ENCODE peak calls at places on chromosome 6, in nine cellular contexts. One of them, this sample, is unnamed.

GRCh38 chr6:21846541-21847451 is 253.2 kb downstream of the SOX4 start:
- DNase-seq in effector memory CD4-positive, alpha-beta T cell: no peak
- DNase-seq in activated gamma-delta T cell treated with anti-CD3 and anti-CD28 coated beads, Interleukin-2, amount 50 U/mL, for 16 hours: no peak
- DNase-seq in kidney glomerular epithelial cell: no peak
- DNase-seq in stimulated activated naive CD4-positive, alpha-beta T cell: no peak
- DNase-seq in NCI-H748 treated with DMSO at 0.1 percent for 48 hours: peak
- DNase-seq in Kasumi-1: no peak
- DNase-seq in PC-3: peak
- DNase-seq in lower leg skin: no peak
- DNase-seq in this sample: no peak

GRCh38 chr6:28580484-28580883 is 54.8 kb downstream of the GPX5 start:
- DNase-seq in PC-3: peak
- DNase-seq in effector memory CD4-positive, alpha-beta T cell: no peak
- DNase-seq in lower leg skin: no peak
- DNase-seq in kidney glomerular epithelial cell: no peak
- DNase-seq in NCI-H748 treated with DMSO at 0.1 percent for 48 hours: no peak
- DNase-seq in stimulated activated naive CD4-positive, alpha-beta T cell: no peak
- DNase-seq in Kasumi-1: peak
- DNase-seq in activated gamma-delta T cell treated with anti-CD3 and anti-CD28 coated beads, Interleukin-2, amount 50 U/mL, for 16 hours: no peak
- DNase-seq in this sample: no peak

GRCh38 chr6:34389034-34389433 is 3.4 kb downstream of the NUDT3 start:
- DNase-seq in stimulated activated naive CD4-positive, alpha-beta T cell: no peak
- DNase-seq in lower leg skin: no peak
- DNase-seq in PC-3: no peak
- DNase-seq in kidney glomerular epithelial cell: no peak
- DNase-seq in Kasumi-1: peak
- DNase-seq in activated gamma-delta T cell treated with anti-CD3 and anti-CD28 coated beads, Interleukin-2, amount 50 U/mL, for 16 hours: no peak
- DNase-seq in effector memory CD4-positive, alpha-beta T cell: no peak
- DNase-seq in NCI-H748 treated with DMSO at 0.1 percent for 48 hours: no peak
- DNase-seq in this sample: no peak

GRCh38 chr6:154169193-154169847 is 130.3 kb downstream of the OPRM1 start:
- DNase-seq in Kasumi-1: peak
- DNase-seq in activated gamma-delta T cell treated with anti-CD3 and anti-CD28 coated beads, Interleukin-2, amount 50 U/mL, for 16 hours: no peak
- DNase-seq in stimulated activated naive CD4-positive, alpha-beta T cell: no peak
- DNase-seq in kidney glomerular epithelial cell: no peak
- DNase-seq in effector memory CD4-positive, alpha-beta T cell: no peak
- DNase-seq in NCI-H748 treated with DMSO at 0.1 percent for 48 hours: no peak
- DNase-seq in PC-3: no peak
- DNase-seq in lower leg skin: no peak
- DNase-seq in this sample: no peak

GRCh38 chr6:3386374-3386857 is 70.4 kb downstream of the SLC22A23 start:
- DNase-seq in Kasumi-1: no peak
- DNase-seq in stimulated activated naive CD4-positive, alpha-beta T cell: no peak
- DNase-seq in PC-3: no peak
- DNase-seq in lower leg skin: no peak
- DNase-seq in NCI-H748 treated with DMSO at 0.1 percent for 48 hours: no peak
- DNase-seq in kidney glomerular epithelial cell: no peak
- DNase-seq in activated gamma-delta T cell treated with anti-CD3 and anti-CD28 coated beads, Interleukin-2, amount 50 U/mL, for 16 hours: no peak
- DNase-seq in effector memory CD4-positive, alpha-beta T cell: no peak
- DNase-seq in this sample: no peak

GRCh38 chr6:109455161-109455501 is 441 bp downstream of the MICAL1 start:
- DNase-seq in NCI-H748 treated with DMSO at 0.1 percent for 48 hours: no peak
- DNase-seq in effector memory CD4-positive, alpha-beta T cell: no peak
- DNase-seq in PC-3: no peak
- DNase-seq in Kasumi-1: peak
- DNase-seq in stimulated activated naive CD4-positive, alpha-beta T cell: peak
- DNase-seq in kidney glomerular epithelial cell: no peak
- DNase-seq in lower leg skin: no peak
- DNase-seq in activated gamma-delta T cell treated with anti-CD3 and anti-CD28 coated beads, Interleukin-2, amount 50 U/mL, for 16 hours: peak
- DNase-seq in this sample: peak

GRCh38 chr6:143601501-143601900 is 76.3 kb upstream of the PHACTR2 start:
- DNase-seq in lower leg skin: no peak
- DNase-seq in stimulated activated naive CD4-positive, alpha-beta T cell: no peak
- DNase-seq in NCI-H748 treated with DMSO at 0.1 percent for 48 hours: no peak
- DNase-seq in PC-3: no peak
- DNase-seq in effector memory CD4-positive, alpha-beta T cell: no peak
- DNase-seq in Kasumi-1: no peak
- DNase-seq in activated gamma-delta T cell treated with anti-CD3 and anti-CD28 coated beads, Interleukin-2, amount 50 U/mL, for 16 hours: no peak
- DNase-seq in kidney glomerular epithelial cell: no peak
- DNase-seq in this sample: no peak

GRCh38 chr6:148307400-148307799 is 35.2 kb upstream of the SASH1 start:
- DNase-seq in Kasumi-1: no peak
- DNase-seq in lower leg skin: peak
- DNase-seq in activated gamma-delta T cell treated with anti-CD3 and anti-CD28 coated beads, Interleukin-2, amount 50 U/mL, for 16 hours: no peak
- DNase-seq in kidney glomerular epithelial cell: no peak
- DNase-seq in stimulated activated naive CD4-positive, alpha-beta T cell: no peak
- DNase-seq in PC-3: peak
- DNase-seq in NCI-H748 treated with DMSO at 0.1 percent for 48 hours: peak
- DNase-seq in effector memory CD4-positive, alpha-beta T cell: no peak
- DNase-seq in this sample: no peak

GRCh38 chr6:32203435-32204267 is 11.2 kb upstream of the GPSM3 start:
- DNase-seq in Kasumi-1: no peak
- DNase-seq in NCI-H748 treated with DMSO at 0.1 percent for 48 hours: no peak
- DNase-seq in PC-3: no peak
- DNase-seq in activated gamma-delta T cell treated with anti-CD3 and anti-CD28 coated beads, Interleukin-2, amount 50 U/mL, for 16 hours: no peak
- DNase-seq in effector memory CD4-positive, alpha-beta T cell: no peak
- DNase-seq in kidney glomerular epithelial cell: no peak
- DNase-seq in stimulated activated naive CD4-positive, alpha-beta T cell: no peak
- DNase-seq in lower leg skin: no peak
- DNase-seq in this sample: no peak

GRCh38 chr6:158244373-158244772 is 67.9 kb upstream of the TULP4 start:
- DNase-seq in NCI-H748 treated with DMSO at 0.1 percent for 48 hours: no peak
- DNase-seq in effector memory CD4-positive, alpha-beta T cell: no peak
- DNase-seq in kidney glomerular epithelial cell: no peak
- DNase-seq in PC-3: no peak
- DNase-seq in activated gamma-delta T cell treated with anti-CD3 and anti-CD28 coated beads, Interleukin-2, amount 50 U/mL, for 16 hours: no peak
- DNase-seq in Kasumi-1: no peak
- DNase-seq in lower leg skin: no peak
- DNase-seq in stimulated activated naive CD4-positive, alpha-beta T cell: no peak
- DNase-seq in this sample: no peak

GRCh38 chr6:122025104-122025503 is 374.3 kb upstream of the HSF2 start:
- DNase-seq in PC-3: no peak
- DNase-seq in effector memory CD4-positive, alpha-beta T cell: no peak
- DNase-seq in NCI-H748 treated with DMSO at 0.1 percent for 48 hours: no peak
- DNase-seq in lower leg skin: no peak
- DNase-seq in stimulated activated naive CD4-positive, alpha-beta T cell: no peak
- DNase-seq in kidney glomerular epithelial cell: no peak
- DNase-seq in Kasumi-1: no peak
- DNase-seq in activated gamma-delta T cell treated with anti-CD3 and anti-CD28 coated beads, Interleukin-2, amount 50 U/mL, for 16 hours: no peak
- DNase-seq in this sample: no peak

GRCh38 chr6:24899647-24900325 is 36.0 kb downstream of the RIPOR2 start:
- DNase-seq in Kasumi-1: no peak
- DNase-seq in activated gamma-delta T cell treated with anti-CD3 and anti-CD28 coated beads, Interleukin-2, amount 50 U/mL, for 16 hours: peak
- DNase-seq in stimulated activated naive CD4-positive, alpha-beta T cell: peak
- DNase-seq in effector memory CD4-positive, alpha-beta T cell: no peak
- DNase-seq in lower leg skin: no peak
- DNase-seq in NCI-H748 treated with DMSO at 0.1 percent for 48 hours: no peak
- DNase-seq in kidney glomerular epithelial cell: no peak
- DNase-seq in PC-3: no peak
- DNase-seq in this sample: no peak

GRCh38 chr6:41591859-41592502 is 45.8 kb downstream of the FOXP4 start:
- DNase-seq in lower leg skin: peak
- DNase-seq in PC-3: peak
- DNase-seq in kidney glomerular epithelial cell: peak
- DNase-seq in effector memory CD4-positive, alpha-beta T cell: peak
- DNase-seq in stimulated activated naive CD4-positive, alpha-beta T cell: peak
- DNase-seq in activated gamma-delta T cell treated with anti-CD3 and anti-CD28 coated beads, Interleukin-2, amount 50 U/mL, for 16 hours: peak
- DNase-seq in NCI-H748 treated with DMSO at 0.1 percent for 48 hours: peak
- DNase-seq in Kasumi-1: peak
- DNase-seq in this sample: peak

GRCh38 chr6:41373919-41374617 is 38.7 kb downstream of the NCR2 start:
- DNase-seq in Kasumi-1: no peak
- DNase-seq in lower leg skin: no peak
- DNase-seq in activated gamma-delta T cell treated with anti-CD3 and anti-CD28 coated beads, Interleukin-2, amount 50 U/mL, for 16 hours: no peak
- DNase-seq in effector memory CD4-positive, alpha-beta T cell: no peak
- DNase-seq in PC-3: no peak
- DNase-seq in NCI-H748 treated with DMSO at 0.1 percent for 48 hours: peak
- DNase-seq in stimulated activated naive CD4-positive, alpha-beta T cell: no peak
- DNase-seq in kidney glomerular epithelial cell: no peak
- DNase-seq in this sample: no peak

GRCh38 chr6:47103931-47104330 is 61.8 kb upstream of the ADGRF1 start:
- DNase-seq in NCI-H748 treated with DMSO at 0.1 percent for 48 hours: no peak
- DNase-seq in kidney glomerular epithelial cell: no peak
- DNase-seq in stimulated activated naive CD4-positive, alpha-beta T cell: no peak
- DNase-seq in effector memory CD4-positive, alpha-beta T cell: no peak
- DNase-seq in lower leg skin: no peak
- DNase-seq in Kasumi-1: no peak
- DNase-seq in PC-3: peak
- DNase-seq in activated gamma-delta T cell treated with anti-CD3 and anti-CD28 coated beads, Interleukin-2, amount 50 U/mL, for 16 hours: no peak
- DNase-seq in this sample: no peak

GRCh38 chr6:13508711-13509705 is 21.6 kb upstream of the GFOD1 start:
- DNase-seq in PC-3: peak
- DNase-seq in NCI-H748 treated with DMSO at 0.1 percent for 48 hours: no peak
- DNase-seq in lower leg skin: no peak
- DNase-seq in Kasumi-1: no peak
- DNase-seq in kidney glomerular epithelial cell: no peak
- DNase-seq in stimulated activated naive CD4-positive, alpha-beta T cell: no peak
- DNase-seq in effector memory CD4-positive, alpha-beta T cell: no peak
- DNase-seq in activated gamma-delta T cell treated with anti-CD3 and anti-CD28 coated beads, Interleukin-2, amount 50 U/mL, for 16 hours: no peak
- DNase-seq in this sample: no peak

GRCh38 chr6:11701568-11701967 is 77.0 kb downstream of the ADTRP start:
- DNase-seq in lower leg skin: no peak
- DNase-seq in Kasumi-1: no peak
- DNase-seq in PC-3: peak
- DNase-seq in activated gamma-delta T cell treated with anti-CD3 and anti-CD28 coated beads, Interleukin-2, amount 50 U/mL, for 16 hours: no peak
- DNase-seq in stimulated activated naive CD4-positive, alpha-beta T cell: no peak
- DNase-seq in effector memory CD4-positive, alpha-beta T cell: no peak
- DNase-seq in NCI-H748 treated with DMSO at 0.1 percent for 48 hours: no peak
- DNase-seq in kidney glomerular epithelial cell: no peak
- DNase-seq in this sample: no peak

GRCh38 chr6:132734694-132735236 is 20.9 kb upstream of the VNN1 start:
- DNase-seq in PC-3: peak
- DNase-seq in Kasumi-1: peak
- DNase-seq in lower leg skin: no peak
- DNase-seq in effector memory CD4-positive, alpha-beta T cell: no peak
- DNase-seq in stimulated activated naive CD4-positive, alpha-beta T cell: no peak
- DNase-seq in kidney glomerular epithelial cell: peak
- DNase-seq in NCI-H748 treated with DMSO at 0.1 percent for 48 hours: peak
- DNase-seq in activated gamma-delta T cell treated with anti-CD3 and anti-CD28 coated beads, Interleukin-2, amount 50 U/mL, for 16 hours: no peak
- DNase-seq in this sample: no peak

GRCh38 chr6:156808287-156808686 is 31.1 kb downstream of the ARID1B start:
- DNase-seq in PC-3: no peak
- DNase-seq in kidney glomerular epithelial cell: no peak
- DNase-seq in effector memory CD4-positive, alpha-beta T cell: no peak
- DNase-seq in activated gamma-delta T cell treated with anti-CD3 and anti-CD28 coated beads, Interleukin-2, amount 50 U/mL, for 16 hours: no peak
- DNase-seq in Kasumi-1: no peak
- DNase-seq in stimulated activated naive CD4-positive, alpha-beta T cell: no peak
- DNase-seq in lower leg skin: no peak
- DNase-seq in NCI-H748 treated with DMSO at 0.1 percent for 48 hours: peak
- DNase-seq in this sample: no peak

GRCh38 chr6:1773697-1774096 is 164.0 kb downstream of the FOXC1 start:
- DNase-seq in effector memory CD4-positive, alpha-beta T cell: no peak
- DNase-seq in PC-3: no peak
- DNase-seq in kidney glomerular epithelial cell: no peak
- DNase-seq in activated gamma-delta T cell treated with anti-CD3 and anti-CD28 coated beads, Interleukin-2, amount 50 U/mL, for 16 hours: no peak
- DNase-seq in Kasumi-1: peak
- DNase-seq in lower leg skin: no peak
- DNase-seq in NCI-H748 treated with DMSO at 0.1 percent for 48 hours: no peak
- DNase-seq in stimulated activated naive CD4-positive, alpha-beta T cell: no peak
- DNase-seq in this sample: no peak

GRCh38 chr6:5665173-5665572 is 341.6 kb downstream of the NRN1 start:
- DNase-seq in kidney glomerular epithelial cell: no peak
- DNase-seq in activated gamma-delta T cell treated with anti-CD3 and anti-CD28 coated beads, Interleukin-2, amount 50 U/mL, for 16 hours: no peak
- DNase-seq in NCI-H748 treated with DMSO at 0.1 percent for 48 hours: no peak
- DNase-seq in PC-3: no peak
- DNase-seq in lower leg skin: no peak
- DNase-seq in effector memory CD4-positive, alpha-beta T cell: no peak
- DNase-seq in Kasumi-1: no peak
- DNase-seq in stimulated activated naive CD4-positive, alpha-beta T cell: peak
- DNase-seq in this sample: no peak

GRCh38 chr6:136060052-136060451 is 190.1 kb downstream of the MTFR2 start:
- DNase-seq in effector memory CD4-positive, alpha-beta T cell: no peak
- DNase-seq in lower leg skin: no peak
- DNase-seq in Kasumi-1: no peak
- DNase-seq in PC-3: no peak
- DNase-seq in NCI-H748 treated with DMSO at 0.1 percent for 48 hours: no peak
- DNase-seq in stimulated activated naive CD4-positive, alpha-beta T cell: no peak
- DNase-seq in activated gamma-delta T cell treated with anti-CD3 and anti-CD28 coated beads, Interleukin-2, amount 50 U/mL, for 16 hours: no peak
- DNase-seq in kidney glomerular epithelial cell: no peak
- DNase-seq in this sample: no peak

GRCh38 chr6:108653864-108654402 is 93.2 kb downstream of the FOXO3 start:
- DNase-seq in NCI-H748 treated with DMSO at 0.1 percent for 48 hours: no peak
- DNase-seq in kidney glomerular epithelial cell: no peak
- DNase-seq in lower leg skin: peak
- DNase-seq in stimulated activated naive CD4-positive, alpha-beta T cell: no peak
- DNase-seq in PC-3: peak
- DNase-seq in Kasumi-1: no peak
- DNase-seq in activated gamma-delta T cell treated with anti-CD3 and anti-CD28 coated beads, Interleukin-2, amount 50 U/mL, for 16 hours: no peak
- DNase-seq in effector memory CD4-positive, alpha-beta T cell: no peak
- DNase-seq in this sample: no peak

GRCh38 chr6:26475823-26476729 is 18.3 kb downstream of the BTN2A1 start:
- DNase-seq in effector memory CD4-positive, alpha-beta T cell: no peak
- DNase-seq in kidney glomerular epithelial cell: peak
- DNase-seq in Kasumi-1: no peak
- DNase-seq in NCI-H748 treated with DMSO at 0.1 percent for 48 hours: no peak
- DNase-seq in lower leg skin: no peak
- DNase-seq in activated gamma-delta T cell treated with anti-CD3 and anti-CD28 coated beads, Interleukin-2, amount 50 U/mL, for 16 hours: no peak
- DNase-seq in PC-3: peak
- DNase-seq in stimulated activated naive CD4-positive, alpha-beta T cell: no peak
- DNase-seq in this sample: no peak

GRCh38 chr6:13559251-13559650 is 15.2 kb upstream of the SIRT5 start:
- DNase-seq in lower leg skin: no peak
- DNase-seq in NCI-H748 treated with DMSO at 0.1 percent for 48 hours: no peak
- DNase-seq in effector memory CD4-positive, alpha-beta T cell: no peak
- DNase-seq in kidney glomerular epithelial cell: no peak
- DNase-seq in stimulated activated naive CD4-positive, alpha-beta T cell: no peak
- DNase-seq in PC-3: peak
- DNase-seq in Kasumi-1: no peak
- DNase-seq in activated gamma-delta T cell treated with anti-CD3 and anti-CD28 coated beads, Interleukin-2, amount 50 U/mL, for 16 hours: no peak
- DNase-seq in this sample: no peak

GRCh38 chr6:42402184-42402583 is 49.5 kb downstream of the TRERF1 start:
- DNase-seq in Kasumi-1: no peak
- DNase-seq in stimulated activated naive CD4-positive, alpha-beta T cell: no peak
- DNase-seq in kidney glomerular epithelial cell: no peak
- DNase-seq in NCI-H748 treated with DMSO at 0.1 percent for 48 hours: no peak
- DNase-seq in activated gamma-delta T cell treated with anti-CD3 and anti-CD28 coated beads, Interleukin-2, amount 50 U/mL, for 16 hours: peak
- DNase-seq in PC-3: peak
- DNase-seq in effector memory CD4-positive, alpha-beta T cell: no peak
- DNase-seq in lower leg skin: no peak
- DNase-seq in this sample: no peak

GRCh38 chr6:54892831-54893230 is 46.3 kb downstream of the FAM83B start:
- DNase-seq in NCI-H748 treated with DMSO at 0.1 percent for 48 hours: no peak
- DNase-seq in stimulated activated naive CD4-positive, alpha-beta T cell: no peak
- DNase-seq in lower leg skin: no peak
- DNase-seq in PC-3: peak
- DNase-seq in effector memory CD4-positive, alpha-beta T cell: no peak
- DNase-seq in activated gamma-delta T cell treated with anti-CD3 and anti-CD28 coated beads, Interleukin-2, amount 50 U/mL, for 16 hours: no peak
- DNase-seq in kidney glomerular epithelial cell: peak
- DNase-seq in Kasumi-1: no peak
- DNase-seq in this sample: no peak

GRCh38 chr6:21731411-21732031 is 138.0 kb downstream of the SOX4 start:
- DNase-seq in stimulated activated naive CD4-positive, alpha-beta T cell: no peak
- DNase-seq in NCI-H748 treated with DMSO at 0.1 percent for 48 hours: no peak
- DNase-seq in kidney glomerular epithelial cell: peak
- DNase-seq in Kasumi-1: no peak
- DNase-seq in PC-3: peak
- DNase-seq in lower leg skin: no peak
- DNase-seq in activated gamma-delta T cell treated with anti-CD3 and anti-CD28 coated beads, Interleukin-2, amount 50 U/mL, for 16 hours: no peak
- DNase-seq in effector memory CD4-positive, alpha-beta T cell: no peak
- DNase-seq in this sample: no peak

GRCh38 chr6:31186052-31186734 is 15.7 kb upstream of the POU5F1 start:
- DNase-seq in stimulated activated naive CD4-positive, alpha-beta T cell: no peak
- DNase-seq in NCI-H748 treated with DMSO at 0.1 percent for 48 hours: no peak
- DNase-seq in lower leg skin: no peak
- DNase-seq in effector memory CD4-positive, alpha-beta T cell: no peak
- DNase-seq in Kasumi-1: no peak
- DNase-seq in activated gamma-delta T cell treated with anti-CD3 and anti-CD28 coated beads, Interleukin-2, amount 50 U/mL, for 16 hours: no peak
- DNase-seq in PC-3: no peak
- DNase-seq in kidney glomerular epithelial cell: peak
- DNase-seq in this sample: no peak

GRCh38 chr6:156396791-156397418 is 380.3 kb upstream of the ARID1B start:
- DNase-seq in kidney glomerular epithelial cell: no peak
- DNase-seq in Kasumi-1: no peak
- DNase-seq in stimulated activated naive CD4-positive, alpha-beta T cell: no peak
- DNase-seq in activated gamma-delta T cell treated with anti-CD3 and anti-CD28 coated beads, Interleukin-2, amount 50 U/mL, for 16 hours: no peak
- DNase-seq in lower leg skin: no peak
- DNase-seq in PC-3: no peak
- DNase-seq in effector memory CD4-positive, alpha-beta T cell: no peak
- DNase-seq in NCI-H748 treated with DMSO at 0.1 percent for 48 hours: no peak
- DNase-seq in this sample: no peak

GRCh38 chr6:24658573-24659511 is 7.9 kb downstream of the TDP2 start:
- DNase-seq in lower leg skin: no peak
- DNase-seq in stimulated activated naive CD4-positive, alpha-beta T cell: no peak
- DNase-seq in effector memory CD4-positive, alpha-beta T cell: no peak
- DNase-seq in kidney glomerular epithelial cell: no peak
- DNase-seq in PC-3: peak
- DNase-seq in activated gamma-delta T cell treated with anti-CD3 and anti-CD28 coated beads, Interleukin-2, amount 50 U/mL, for 16 hours: no peak
- DNase-seq in NCI-H748 treated with DMSO at 0.1 percent for 48 hours: no peak
- DNase-seq in Kasumi-1: no peak
- DNase-seq in this sample: no peak

This sample was measured in effector CD4-positive, alpha-beta T cell.